ENCODE peak calls at places on chromosomes 2 and 18, in five cellular contexts. W is GM12878, O is GM12891, T is K562, F is H1. G is an unnamed sample.

GRCh38 chr18:934518-935123 is 29.9 kb downstream of the ADCYAP1 start:
- DNase-seq in W (no peak), O (no peak), T (no peak), F (no peak), G (no peak)

GRCh38 chr2:237922641-237923361 is 44.0 kb upstream of the UBE2F start:
- DNase-seq in W (no peak), O (no peak), T (no peak), F (no peak), G (no peak)

GRCh38 chr2:69762513-69763494 is 20.9 kb downstream of the ANXA4 start:
- DNase-seq in W (no peak), O (no peak), T (no peak), F (no peak), G (no peak)

GRCh38 chr2:195543902-195544894 is 112.8 kb upstream of the SLC39A10 start:
- DNase-seq in W (no peak), O (no peak), T (no peak), F (no peak), G (no peak)

GRCh38 chr18:36333418-36333817 is 35.9 kb downstream of the FHOD3 start:
- DNase-seq in W (no peak), O (no peak), T (no peak), F (no peak), G (no peak)

GRCh38 chr2:55120634-55121359 is 70.5 kb upstream of the RTN4 start:
- DNase-seq in W (no peak), O (no peak), T (peak), F (no peak), G (no peak)

GRCh38 chr2:86648696-86649095 is 25.0 kb upstream of the RNF103 start:
- DNase-seq in W (no peak), O (no peak), T (no peak), F (no peak), G (no peak)

GRCh38 chr2:172095146-172095904 is 7.4 kb downstream of the DLX2 start:
- DNase-seq in W (no peak), O (no peak), T (no peak), F (peak), G (peak)

GRCh38 chr18:9825571-9826073 is 60.2 kb upstream of the TXNDC2 start:
- DNase-seq in W (no peak), O (no peak), T (peak), F (no peak), G (no peak)

GRCh38 chr2:11409184-11409959 is 56.6 kb downstream of the E2F6 start:
- DNase-seq in W (no peak), O (no peak), T (no peak), F (no peak), G (no peak)

GRCh38 chr2:152743004-152743403 is 24.6 kb downstream of the ARL6IP6 start:
- DNase-seq in W (no peak), O (no peak), T (peak), F (no peak), G (no peak)

GRCh38 chr18:47932603-47933002 is 2.1 kb upstream of the SMAD2 start:
- DNase-seq in W (no peak), O (no peak), T (no peak), F (no peak), G (no peak)

GRCh38 chr18:49921278-49922037 is 108.1 kb upstream of the ACAA2 start:
- DNase-seq in W (no peak), O (no peak), T (no peak), F (no peak), G (no peak)

DNA sequence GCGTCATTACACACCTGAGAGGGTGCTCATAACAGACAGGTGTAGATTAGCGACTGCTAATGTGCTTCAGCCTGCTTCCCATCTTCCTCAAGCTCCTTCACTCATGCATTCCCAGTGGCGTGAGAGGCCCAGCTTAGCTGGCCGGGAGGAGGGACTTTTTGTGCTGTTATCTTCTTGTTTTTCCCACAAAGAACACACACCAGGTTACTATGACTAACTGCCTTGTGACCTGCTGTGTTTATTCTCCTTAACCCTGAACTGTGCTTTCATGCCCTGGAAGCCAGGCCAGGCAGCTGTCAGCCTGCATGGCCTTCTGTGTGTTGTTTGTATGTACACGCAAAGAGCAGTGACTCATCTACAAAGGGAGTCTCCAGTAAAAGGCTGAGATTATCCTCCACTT is 143.8 kb downstream of the PIEZO2 start:
- DNase-seq in W (peak), O (no peak), T (no peak), F (no peak), G (no peak)
- TF ChIP-seq POLR2A in W (no peak), O (no peak), T (no peak), F (no peak), G (no peak)

DNA sequence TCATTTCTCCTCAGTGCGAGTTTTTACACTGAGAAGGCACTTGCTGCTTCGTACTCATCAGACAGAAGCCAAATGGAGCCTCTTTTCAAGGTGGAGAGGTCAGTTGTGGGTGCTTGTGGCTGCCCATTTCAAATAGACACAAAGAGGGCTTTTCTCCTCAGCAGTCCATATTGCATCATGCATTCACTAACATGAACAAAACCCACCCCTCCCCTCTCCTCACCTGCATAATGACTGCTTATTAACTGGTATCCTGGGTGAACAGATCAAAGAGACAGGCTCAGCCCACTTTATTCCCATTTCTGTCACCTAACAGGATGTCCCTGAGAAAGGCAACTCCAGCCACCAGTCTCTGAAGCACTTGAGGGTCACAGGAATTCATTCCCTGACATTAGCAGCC is 28.9 kb downstream of the KLF7 start:
- DNase-seq in W (no peak), O (no peak), T (no peak), F (no peak), G (no peak)
- TF ChIP-seq TAF1 in W (no peak), O (no peak), T (no peak), F (no peak), G (no peak)

GRCh38 chr2:179263460-179264237 is 983 bp downstream of the SESTD1 start:
- DNase-seq in W (no peak), O (no peak), T (peak), F (peak), G (peak)

GRCh38 chr2:179266271-179266670 is 1.6 kb upstream of the SESTD1 start:
- DNase-seq in W (no peak), O (no peak), T (no peak), F (no peak), G (no peak)

GRCh38 chr2:179265082-179265575 is 497 bp upstream of the SESTD1 start:
- DNase-seq in W (no peak), O (no peak), T (no peak), F (no peak), G (no peak)

GRCh38 chr2:179263015-179263414 is 1.6 kb downstream of the SESTD1 start:
- DNase-seq in W (no peak), O (no peak), T (no peak), F (no peak), G (no peak)

GRCh38 chr2:179264238-179265081 is at the start of gene SESTD1:
- DNase-seq in W (no peak), O (peak), T (peak), F (peak), G (peak)
- TF ChIP-seq POLR2A in W (peak), O (no peak), T (no peak), F (peak), G (no peak)

GRCh38 chr2:154120706-154121105 is 249.0 kb downstream of the GALNT13 start:
- DNase-seq in W (no peak), O (no peak), T (no peak), F (no peak), G (no peak)
- TF ChIP-seq TAF1 in W (no peak), O (no peak), T (no peak), F (no peak), G (no peak)